ENCODE peak calls at places on chromosomes 16 and 17, in five cellular contexts. O, F, Q, H and K are unnamed samples.

GRCh38 chr17:1985686-1986085 is 39.4 kb downstream of the RTN4RL1 start:
- DNase-seq in O (no peak), F (no peak), Q (no peak), H (no peak), K (no peak)

GRCh38 chr16:87556941-87557459 is 45.3 kb upstream of the JPH3 start:
- DNase-seq in O (no peak), F (no peak), Q (no peak), H (no peak), K (no peak)

GRCh38 chr17:74748529-74749261 is at the start of gene NHERF1:
- DNase-seq in O (peak), F (peak), Q (peak), H (peak), K (peak)

GRCh38 chr16:53620476-53620875 is 83.2 kb downstream of the RPGRIP1L start:
- DNase-seq in O (peak), F (no peak), Q (no peak), H (no peak), K (no peak)

GRCh38 chr17:27257031-27257357 is 36.9 kb upstream of the WSB1 start:
- DNase-seq in O (no peak), F (no peak), Q (no peak), H (no peak), K (no peak)

GRCh38 chr16:51637744-51638100 is 486.7 kb upstream of the SALL1 start:
- DNase-seq in O (no peak), F (no peak), Q (no peak), H (no peak), K (no peak)

GRCh38 chr16:27237229-27238015 is 31.1 kb downstream of the NSMCE1 start:
- DNase-seq in O (no peak), F (peak), Q (no peak), H (no peak), K (peak)

GRCh38 chr16:57590654-57591085 is 37.8 kb upstream of the ADGRG1 start:
- DNase-seq in O (no peak), F (no peak), Q (peak), H (no peak), K (no peak)

GRCh38 chr16:70789927-70790447 is 11.0 kb downstream of the VAC14 start:
- DNase-seq in O (no peak), F (no peak), Q (no peak), H (no peak), K (no peak)

GRCh38 chr17:16269658-16270057 is 52.6 kb downstream of the PIGL start:
- DNase-seq in O (no peak), F (no peak), Q (no peak), H (no peak), K (no peak)

GRCh38 chr17:7579001-7579838 is at the start of gene CD68:
- DNase-seq in O (peak), F (peak), Q (peak), H (no peak), K (peak)

GRCh38 chr17:78168906-78169793 is 769 bp downstream of the SYNGR2 start:
- DNase-seq in O (no peak), F (peak), Q (peak), H (peak), K (peak)

GRCh38 chr16:9793623-9794022 is 388.6 kb downstream of the GRIN2A start:
- DNase-seq in O (no peak), F (no peak), Q (no peak), H (no peak), K (no peak)

GRCh38 chr16:58012481-58012880 is 11.3 kb downstream of the USB1 start:
- DNase-seq in O (no peak), F (no peak), Q (no peak), H (no peak), K (no peak)

GRCh38 chr16:5007256-5007655 is 26.5 kb downstream of the NAGPA start:
- DNase-seq in O (no peak), F (no peak), Q (no peak), H (no peak), K (no peak)

GRCh38 chr16:85929259-85929704 is 30.3 kb downstream of the IRF8 start:
- DNase-seq in O (no peak), F (no peak), Q (peak), H (no peak), K (no peak)

GRCh38 chr16:57540906-57541753 is 1.3 kb upstream of the ADGRG5 start:
- DNase-seq in O (no peak), F (no peak), Q (no peak), H (no peak), K (no peak)

GRCh38 chr16:49855822-49856740 is at the start of gene ZNF423:
- DNase-seq in O (no peak), F (no peak), Q (peak), H (no peak), K (no peak)

GRCh38 chr17:29170682-29171081 is 9.5 kb downstream of the MYO18A start:
- DNase-seq in O (no peak), F (no peak), Q (no peak), H (no peak), K (no peak)

GRCh38 chr16:85461814-85462404 is 151.2 kb upstream of the GSE1 start:
- DNase-seq in O (no peak), F (no peak), Q (peak), H (no peak), K (no peak)

GRCh38 chr17:65542595-65542994 is 18.9 kb downstream of the AXIN2 start:
- DNase-seq in O (no peak), F (no peak), Q (no peak), H (no peak), K (no peak)

GRCh38 chr17:73192219-73192893 is 499 bp upstream of the COG1 start:
- DNase-seq in O (peak), F (peak), Q (peak), H (peak), K (peak)

GRCh38 chr17:81898029-81898866 is 3.8 kb upstream of the NPB start:
- DNase-seq in O (no peak), F (no peak), Q (peak), H (no peak), K (no peak)

GRCh38 chr17:8273884-8274444 is 14.5 kb upstream of the RANGRF start:
- DNase-seq in O (no peak), F (no peak), Q (no peak), H (no peak), K (no peak)

GRCh38 chr17:61454932-61455753 is 2.9 kb downstream of the TBX4 start:
- DNase-seq in O (no peak), F (no peak), Q (no peak), H (no peak), K (no peak)

GRCh38 chr16:14215941-14216340 is 144.8 kb downstream of the MRTFB start:
- DNase-seq in O (no peak), F (no peak), Q (no peak), H (no peak), K (no peak)

GRCh38 chr17:43645765-43646481 is 15.8 kb downstream of the MEOX1 start:
- DNase-seq in O (no peak), F (no peak), Q (no peak), H (no peak), K (no peak)

GRCh38 chr16:13421726-13422125 is 498.2 kb upstream of the ERCC4 start:
- DNase-seq in O (no peak), F (no peak), Q (no peak), H (no peak), K (no peak)

GRCh38 chr16:30923554-30924085 is at the start of gene FBXL19:
- DNase-seq in O (no peak), F (no peak), Q (no peak), H (no peak), K (no peak)

GRCh38 chr16:50268352-50268751 is 2.0 kb downstream of the ADCY7 start:
- DNase-seq in O (no peak), F (no peak), Q (no peak), H (no peak), K (no peak)

GRCh38 chr16:74503412-74503811 is 82.1 kb upstream of the CLEC18B start:
- DNase-seq in O (no peak), F (no peak), Q (peak), H (no peak), K (no peak)

GRCh38 chr17:50234581-50234980 is 33.1 kb upstream of the COL1A1 start:
- DNase-seq in O (no peak), F (no peak), Q (no peak), H (no peak), K (no peak)

GRCh38 chr17:7859028-7859427 is 1.2 kb downstream of the CYB5D1 start:
- DNase-seq in O (no peak), F (no peak), Q (no peak), H (no peak), K (no peak)

GRCh38 chr16:88373927-88374492 is 8.7 kb upstream of the ZNF469 start:
- DNase-seq in O (no peak), F (no peak), Q (no peak), H (no peak), K (no peak)

GRCh38 chr17:1762233-1762905 is 509 bp downstream of the SERPINF1 start:
- DNase-seq in O (no peak), F (no peak), Q (no peak), H (no peak), K (no peak)

GRCh38 chr17:32755045-32755805 is 121.7 kb downstream of the MYO1D start:
- DNase-seq in O (peak), F (no peak), Q (peak), H (no peak), K (no peak)